ENCODE peak calls at places on chromosomes 1 and 21, in five cellular contexts. I is HCT116, A is GM23338, Z is HepG2, D is GM12878. U is an unnamed sample.

GRCh38 chr1:44030606-44031050 is 634 bp downstream of the SLC6A9 start:
- DNase-seq in I (no peak), A (peak), Z (peak), D (no peak), U (no peak)

GRCh38 chr1:14718476-14718875 is 120.0 kb downstream of the KAZN start:
- DNase-seq in I (no peak), A (no peak), Z (no peak), D (no peak), U (no peak)

GRCh38 chr1:37945743-37946702 is 830 bp downstream of the INPP5B start:
- DNase-seq in I (no peak), A (peak), Z (peak), D (no peak), U (no peak)

GRCh38 chr1:19309123-19309813 is 2.7 kb downstream of the AKR7A2 start:
- DNase-seq in I (no peak), A (no peak), Z (no peak), D (no peak), U (no peak)

GRCh38 chr1:205587576-205587975 is 44.2 kb downstream of the ELK4 start:
- DNase-seq in I (no peak), A (no peak), Z (no peak), D (no peak), U (no peak)

GRCh38 chr1:244256086-244256485 is 195.6 kb downstream of the ADSS2 start:
- DNase-seq in I (no peak), A (peak), Z (no peak), D (no peak), U (no peak)

GRCh38 chr1:202135221-202135721 is 9.3 kb downstream of the ARL8A start:
- DNase-seq in I (peak), A (peak), Z (peak), D (no peak), U (peak)

GRCh38 chr1:153493343-153493960 is 33.0 kb upstream of the S100A7 start:
- DNase-seq in I (no peak), A (no peak), Z (no peak), D (no peak), U (no peak)

GRCh38 chr1:54811066-54811465 is 9.9 kb upstream of the TTC22 start:
- DNase-seq in I (no peak), A (no peak), Z (no peak), D (no peak), U (no peak)

GRCh38 chr1:9573723-9574122 is 15.0 kb upstream of the TMEM201 start:
- DNase-seq in I (no peak), A (peak), Z (no peak), D (no peak), U (no peak)

GRCh38 chr1:235628316-235629006 is 21.1 kb downstream of the GNG4 start:
- DNase-seq in I (no peak), A (peak), Z (no peak), D (no peak), U (no peak)

GRCh38 chr1:47680815-47681475 is 243.1 kb downstream of the FOXD2 start:
- DNase-seq in I (no peak), A (no peak), Z (no peak), D (no peak), U (no peak)

GRCh38 chr1:208165659-208166058 is 78.5 kb downstream of the PLXNA2 start:
- DNase-seq in I (no peak), A (no peak), Z (no peak), D (no peak), U (no peak)

GRCh38 chr21:45372732-45373355 is 32.1 kb upstream of the COL18A1 start:
- DNase-seq in I (no peak), A (no peak), Z (no peak), D (no peak), U (no peak)

GRCh38 chr1:20847619-20848080 is 60.5 kb upstream of the HP1BP3 start:
- DNase-seq in I (peak), A (no peak), Z (no peak), D (no peak), U (no peak)

GRCh38 chr21:45579383-45580180 is 37.3 kb upstream of the SLC19A1 start:
- DNase-seq in I (no peak), A (no peak), Z (no peak), D (no peak), U (no peak)

GRCh38 chr1:204578867-204579664 is 62.9 kb downstream of the MDM4 start:
- DNase-seq in I (no peak), A (peak), Z (no peak), D (peak), U (no peak)

GRCh38 chr1:116950497-116951174 is 40.9 kb downstream of the PTGFRN start:
- DNase-seq in I (no peak), A (no peak), Z (no peak), D (no peak), U (no peak)

GRCh38 chr1:20681999-20682398 is 20.8 kb upstream of the DDOST start:
- DNase-seq in I (no peak), A (no peak), Z (no peak), D (no peak), U (no peak)

DNA sequence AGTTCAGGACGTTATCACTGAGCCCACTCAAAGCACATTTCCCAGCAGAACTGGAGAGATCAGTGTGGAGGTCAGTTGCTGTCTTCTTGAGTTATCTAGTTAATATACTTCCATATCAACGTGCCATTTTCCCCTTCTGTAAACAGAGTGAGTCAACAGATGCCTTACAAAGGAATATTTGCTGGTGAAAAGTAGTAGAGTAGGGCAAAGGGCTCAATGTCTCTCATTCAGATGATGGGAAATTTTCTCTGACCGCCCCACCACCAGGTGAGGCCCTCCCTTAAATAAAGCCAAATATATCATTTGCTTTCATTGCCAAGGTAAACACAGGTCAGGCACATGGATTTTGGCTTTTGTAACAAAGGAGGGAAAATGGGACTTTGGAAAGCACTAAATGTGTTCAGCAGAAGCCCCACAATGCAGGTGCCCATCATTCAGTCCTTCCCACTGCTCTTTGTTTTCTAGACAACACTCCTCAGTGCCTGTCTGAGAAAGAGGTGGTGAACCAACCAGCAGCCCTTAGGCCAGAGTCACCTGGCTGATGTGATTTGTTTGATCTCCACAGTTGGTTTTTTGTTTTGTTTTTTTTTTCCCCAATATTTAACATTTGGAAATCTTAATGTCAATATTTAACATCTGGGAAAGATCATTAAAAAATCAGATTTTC is 40.5 kb upstream of the SAMD13 start:
- DNase-seq in I (no peak), A (no peak), Z (peak), D (no peak), U (no peak)
- TF ChIP-seq REST in I (no peak), A (no peak), Z (no peak), D (no peak), U (no peak)

DNA sequence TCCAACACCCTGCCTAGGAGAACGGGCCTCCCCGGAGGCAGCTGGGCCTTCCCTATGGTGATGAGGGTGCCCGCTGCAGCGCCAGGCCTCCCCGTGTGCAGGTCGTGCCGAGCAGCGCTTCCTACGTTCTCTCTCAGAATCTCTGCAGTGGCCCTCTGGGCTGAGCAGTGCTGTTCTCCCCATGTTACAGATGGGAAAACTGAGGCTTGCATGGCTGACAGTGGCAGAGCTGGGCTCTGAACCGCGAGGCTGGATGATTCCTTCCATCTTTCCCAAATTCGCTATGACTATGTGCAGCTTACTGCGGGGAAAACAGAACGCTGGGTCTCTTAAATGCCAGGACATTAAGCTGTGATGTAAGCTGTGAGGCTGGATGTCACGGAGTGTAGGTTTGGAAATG is 8.9 kb downstream of the KLHL21 start:
- DNase-seq in I (no peak), A (no peak), Z (no peak), D (no peak), U (no peak)
- TF ChIP-seq POLR2AphosphoS5 in I (no peak), A (no peak), Z (no peak), D (no peak), U (no peak)

DNA sequence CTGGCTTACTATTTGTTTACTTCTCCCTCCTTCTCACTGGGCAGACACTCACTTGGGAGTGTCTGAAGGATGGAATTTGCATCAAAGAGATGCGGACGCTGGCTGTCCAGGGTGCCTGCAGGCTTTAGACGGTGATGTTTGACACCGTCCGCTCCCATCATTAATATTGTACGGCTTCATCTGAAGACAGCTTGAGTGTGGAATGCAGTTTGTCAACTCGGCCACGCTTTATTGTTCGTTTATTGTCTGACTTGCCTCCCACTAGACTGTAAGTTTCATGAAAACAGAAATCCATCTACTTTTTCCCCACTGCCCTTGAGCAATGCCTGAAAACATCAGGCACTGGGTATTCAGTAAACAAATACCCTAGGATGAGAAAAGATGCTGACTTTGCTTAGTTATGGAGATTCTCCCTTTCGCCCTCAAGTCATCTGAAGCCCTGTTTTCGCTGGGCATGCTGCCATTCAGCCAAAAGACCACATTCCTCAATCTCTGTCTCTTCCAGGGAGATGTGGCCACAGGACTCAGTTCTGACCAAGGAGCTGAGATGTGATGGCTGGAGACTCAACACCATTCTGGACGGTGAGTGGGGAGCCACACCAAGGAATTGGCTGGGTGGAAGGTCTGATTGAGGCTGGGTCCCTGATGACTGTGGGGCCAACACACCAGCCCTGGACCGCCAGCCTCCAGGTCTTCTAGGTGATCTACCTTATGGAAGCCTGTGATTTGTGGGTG is 87.6 kb downstream of the BCAR3 start:
- DNase-seq in I (no peak), A (no peak), Z (no peak), D (no peak), U (no peak)
- TF ChIP-seq REST in I (no peak), A (no peak), Z (no peak), D (no peak), U (no peak)

GRCh38 chr1:10724948-10725852 is 71.2 kb downstream of the CASZ1 start:
- DNase-seq in I (no peak), A (no peak), Z (no peak), D (no peak), U (no peak)
- TF ChIP-seq POLR2AphosphoS5 in I (no peak), A (no peak), Z (no peak), D (no peak), U (no peak)

DNA sequence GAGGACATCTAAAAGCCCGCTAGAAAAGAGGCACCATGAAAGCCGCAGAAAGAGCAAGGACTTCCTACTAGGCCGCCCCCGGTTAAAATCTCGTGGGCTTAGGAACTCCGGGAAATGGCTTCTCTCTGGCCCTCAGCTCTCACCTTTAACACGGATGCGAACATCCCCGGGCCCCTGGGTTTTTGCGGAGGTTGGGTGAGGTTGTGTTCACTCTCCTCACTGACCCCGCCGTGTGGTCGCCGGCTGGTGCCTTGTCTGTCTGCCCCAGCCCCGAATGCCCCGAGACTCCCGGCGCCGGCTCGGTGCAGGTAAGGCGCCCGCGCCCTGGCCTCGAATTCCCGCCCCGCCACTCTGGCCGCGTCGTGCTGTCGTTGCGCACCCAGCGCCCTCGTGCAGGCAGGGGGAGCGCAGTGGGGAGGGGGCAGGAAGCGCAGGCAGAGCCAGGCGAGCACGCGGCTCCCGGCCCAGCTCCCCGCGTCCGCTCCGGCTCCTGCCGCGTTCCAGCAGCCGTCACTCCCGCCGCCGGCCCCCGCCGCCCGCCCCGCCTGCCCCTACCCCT is at the start of gene SHISAL2A:
- DNase-seq in I (no peak), A (peak), Z (no peak), D (no peak), U (no peak)
- TF ChIP-seq REST in I (no peak), A (no peak), Z (no peak), D (no peak), U (no peak)

GRCh38 chr21:42552407-42553336 is 39.0 kb downstream of the SLC37A1 start:
- DNase-seq in I (no peak), A (no peak), Z (no peak), D (no peak), U (no peak)

GRCh38 chr21:42556476-42556875 is 42.8 kb downstream of the SLC37A1 start:
- DNase-seq in I (no peak), A (no peak), Z (no peak), D (no peak), U (no peak)

GRCh38 chr21:42555756-42556438 is 42.2 kb downstream of the SLC37A1 start:
- DNase-seq in I (no peak), A (no peak), Z (no peak), D (no peak), U (no peak)

GRCh38 chr21:42553435-42553834 is 39.8 kb downstream of the SLC37A1 start:
- DNase-seq in I (no peak), A (no peak), Z (no peak), D (no peak), U (no peak)

GRCh38 chr21:42554251-42554937 is 40.7 kb downstream of the SLC37A1 start:
- DNase-seq in I (no peak), A (peak), Z (no peak), D (no peak), U (no peak)
- TF ChIP-seq POLR2AphosphoS5 in I (no peak), A (no peak), Z (no peak), D (no peak), U (no peak)